ENCODE peak calls at places on chromosome 2, in five cellular contexts. One of them, this sample, is unnamed.

GRCh38 chr2:191907545-191907944 is 60.7 kb upstream of the CAVIN2 start:
- DNase-seq in pancreas: no peak
- DNase-seq in colonic mucosa: no peak
- DNase-seq in Calu3: no peak
- DNase-seq in upper lobe of right lung: no peak
- DNase-seq in this sample: no peak

GRCh38 chr2:12867888-12868287 is 151.2 kb downstream of the TRIB2 start:
- DNase-seq in pancreas: no peak
- DNase-seq in colonic mucosa: no peak
- DNase-seq in Calu3: no peak
- DNase-seq in upper lobe of right lung: no peak
- DNase-seq in this sample: no peak

GRCh38 chr2:29689666-29690065 is 231.7 kb downstream of the ALK start:
- DNase-seq in pancreas: no peak
- DNase-seq in colonic mucosa: no peak
- DNase-seq in Calu3: no peak
- DNase-seq in upper lobe of right lung: no peak
- DNase-seq in this sample: no peak

GRCh38 chr2:42084231-42084671 is 36.4 kb downstream of the PKDCC start:
- DNase-seq in pancreas: no peak
- DNase-seq in colonic mucosa: peak; percentile 72
- DNase-seq in Calu3: no peak
- DNase-seq in upper lobe of right lung: no peak
- DNase-seq in this sample: no peak

GRCh38 chr2:12261993-12262680 is 454.6 kb upstream of the TRIB2 start:
- DNase-seq in pancreas: no peak
- DNase-seq in colonic mucosa: no peak
- DNase-seq in Calu3: no peak
- DNase-seq in upper lobe of right lung: no peak
- DNase-seq in this sample: no peak

GRCh38 chr2:159713691-159714585 is 1.6 kb downstream of the MARCHF7 start:
- DNase-seq in pancreas: no peak
- DNase-seq in colonic mucosa: no peak
- DNase-seq in Calu3: no peak
- DNase-seq in upper lobe of right lung: no peak
- DNase-seq in this sample: no peak

GRCh38 chr2:101520246-101520645 is 45.3 kb upstream of the RFX8 start:
- DNase-seq in pancreas: no peak
- DNase-seq in colonic mucosa: no peak
- DNase-seq in Calu3: no peak
- DNase-seq in upper lobe of right lung: no peak
- DNase-seq in this sample: no peak

GRCh38 chr2:108069515-108070310 is 83.4 kb downstream of the SLC5A7 start:
- DNase-seq in pancreas: no peak
- DNase-seq in colonic mucosa: no peak
- DNase-seq in Calu3: peak; percentile 8
- DNase-seq in upper lobe of right lung: no peak
- DNase-seq in this sample: no peak

GRCh38 chr2:232920055-232920454 is 50.0 kb downstream of the SNORC start:
- DNase-seq in pancreas: no peak
- DNase-seq in colonic mucosa: no peak
- DNase-seq in Calu3: no peak
- DNase-seq in upper lobe of right lung: no peak
- DNase-seq in this sample: no peak

GRCh38 chr2:194867328-194867727 is 789.7 kb upstream of the SLC39A10 start:
- DNase-seq in pancreas: no peak
- DNase-seq in colonic mucosa: no peak
- DNase-seq in Calu3: peak; percentile 3
- DNase-seq in upper lobe of right lung: no peak
- DNase-seq in this sample: no peak

GRCh38 chr2:108927405-108927804 is 61.6 kb downstream of the EDAR start:
- DNase-seq in pancreas: no peak
- DNase-seq in colonic mucosa: no peak
- DNase-seq in Calu3: no peak
- DNase-seq in upper lobe of right lung: no peak
- DNase-seq in this sample: no peak

GRCh38 chr2:66699481-66700180 is 264.7 kb downstream of the MEIS1 start:
- DNase-seq in pancreas: no peak
- DNase-seq in colonic mucosa: no peak
- DNase-seq in Calu3: no peak
- DNase-seq in upper lobe of right lung: no peak
- DNase-seq in this sample: no peak

GRCh38 chr2:33696234-33696633 is 97.1 kb upstream of the FAM98A start:
- DNase-seq in pancreas: no peak
- DNase-seq in colonic mucosa: no peak
- DNase-seq in Calu3: no peak
- DNase-seq in upper lobe of right lung: no peak
- DNase-seq in this sample: no peak

GRCh38 chr2:47022399-47022798 is 106.8 kb upstream of the MCFD2 start:
- DNase-seq in pancreas: peak; percentile 25
- DNase-seq in colonic mucosa: no peak
- DNase-seq in Calu3: no peak
- DNase-seq in upper lobe of right lung: no peak
- DNase-seq in this sample: no peak

GRCh38 chr2:127578411-127578810 is 42.9 kb downstream of the MYO7B start:
- DNase-seq in pancreas: no peak
- DNase-seq in colonic mucosa: peak; percentile 5
- DNase-seq in Calu3: no peak
- DNase-seq in upper lobe of right lung: no peak
- DNase-seq in this sample: peak; percentile 20

GRCh38 chr2:229431331-229431954 is 160.4 kb upstream of the PID1 start:
- DNase-seq in pancreas: no peak
- DNase-seq in colonic mucosa: no peak
- DNase-seq in Calu3: no peak
- DNase-seq in upper lobe of right lung: no peak
- DNase-seq in this sample: no peak

GRCh38 chr2:66851449-66851872 is 416.5 kb downstream of the MEIS1 start:
- DNase-seq in pancreas: no peak
- DNase-seq in colonic mucosa: no peak
- DNase-seq in Calu3: no peak
- DNase-seq in upper lobe of right lung: no peak
- DNase-seq in this sample: no peak

GRCh38 chr2:215531284-215531683 is 95.4 kb upstream of the FN1 start:
- DNase-seq in pancreas: no peak
- DNase-seq in colonic mucosa: no peak
- DNase-seq in Calu3: peak; percentile 13
- DNase-seq in upper lobe of right lung: no peak
- DNase-seq in this sample: no peak

GRCh38 chr2:149768320-149768799 is 180.8 kb upstream of the MMADHC start:
- DNase-seq in pancreas: no peak
- DNase-seq in colonic mucosa: no peak
- DNase-seq in Calu3: no peak
- DNase-seq in upper lobe of right lung: no peak
- DNase-seq in this sample: no peak

GRCh38 chr2:127636248-127637235 is 9.4 kb upstream of the GPR17 start:
- DNase-seq in pancreas: peak; percentile 55
- DNase-seq in colonic mucosa: peak; percentile 68
- DNase-seq in Calu3: no peak
- DNase-seq in upper lobe of right lung: no peak
- DNase-seq in this sample: no peak

GRCh38 chr2:138105358-138105757 is 141.1 kb downstream of the HNMT start:
- DNase-seq in pancreas: no peak
- DNase-seq in colonic mucosa: no peak
- DNase-seq in Calu3: no peak
- DNase-seq in upper lobe of right lung: no peak
- DNase-seq in this sample: no peak

GRCh38 chr2:24913896-24914295 is 6.1 kb downstream of the ADCY3 start:
- DNase-seq in pancreas: no peak
- DNase-seq in colonic mucosa: no peak
- DNase-seq in Calu3: no peak
- DNase-seq in upper lobe of right lung: no peak
- DNase-seq in this sample: no peak

GRCh38 chr2:16546128-16546754 is 119.4 kb downstream of the CYRIA start:
- DNase-seq in pancreas: no peak
- DNase-seq in colonic mucosa: peak; percentile 20
- DNase-seq in Calu3: peak; percentile 39
- DNase-seq in upper lobe of right lung: no peak
- DNase-seq in this sample: no peak

GRCh38 chr2:144982481-144982880 is 462.6 kb upstream of the ZEB2 start:
- DNase-seq in pancreas: no peak
- DNase-seq in colonic mucosa: no peak
- DNase-seq in Calu3: no peak
- DNase-seq in upper lobe of right lung: no peak
- DNase-seq in this sample: no peak

GRCh38 chr2:46942143-46942526 is 26.5 kb upstream of the MCFD2 start:
- DNase-seq in pancreas: no peak
- DNase-seq in colonic mucosa: peak; percentile 68
- DNase-seq in Calu3: peak; percentile 25
- DNase-seq in upper lobe of right lung: peak; percentile 81
- DNase-seq in this sample: no peak

GRCh38 chr2:174778479-174778962 is 14.2 kb upstream of the CHRNA1 start:
- DNase-seq in pancreas: no peak
- DNase-seq in colonic mucosa: peak; percentile 22
- DNase-seq in Calu3: peak; percentile 18
- DNase-seq in upper lobe of right lung: peak; percentile 86
- DNase-seq in this sample: no peak

GRCh38 chr2:176083796-176084261 is at the start of gene EVX2:
- DNase-seq in pancreas: no peak
- DNase-seq in colonic mucosa: no peak
- DNase-seq in Calu3: no peak
- DNase-seq in upper lobe of right lung: no peak
- DNase-seq in this sample: no peak

GRCh38 chr2:176466918-176467452 is 197.7 kb downstream of the MTX2 start:
- DNase-seq in pancreas: no peak
- DNase-seq in colonic mucosa: no peak
- DNase-seq in Calu3: no peak
- DNase-seq in upper lobe of right lung: no peak
- DNase-seq in this sample: no peak

GRCh38 chr2:20421988-20422678 is 24.7 kb upstream of the RHOB start:
- DNase-seq in pancreas: peak; percentile 97
- DNase-seq in colonic mucosa: peak; percentile 64
- DNase-seq in Calu3: peak; percentile 27
- DNase-seq in upper lobe of right lung: peak; percentile 96
- DNase-seq in this sample: no peak

GRCh38 chr2:238100049-238100820 is at the start of gene ESPNL:
- DNase-seq in pancreas: peak; percentile 72
- DNase-seq in colonic mucosa: no peak
- DNase-seq in Calu3: no peak
- DNase-seq in upper lobe of right lung: peak; percentile 62
- DNase-seq in this sample: no peak

GRCh38 chr2:1505031-1505441 is 91.8 kb downstream of the TPO start:
- DNase-seq in pancreas: peak; percentile 25
- DNase-seq in colonic mucosa: no peak
- DNase-seq in Calu3: no peak
- DNase-seq in upper lobe of right lung: peak; percentile 55
- DNase-seq in this sample: no peak

GRCh38 chr2:170006592-170007327 is 171.2 kb upstream of the MYO3B start:
- DNase-seq in pancreas: no peak
- DNase-seq in colonic mucosa: no peak
- DNase-seq in Calu3: no peak
- DNase-seq in upper lobe of right lung: no peak
- DNase-seq in this sample: no peak

DNA sequence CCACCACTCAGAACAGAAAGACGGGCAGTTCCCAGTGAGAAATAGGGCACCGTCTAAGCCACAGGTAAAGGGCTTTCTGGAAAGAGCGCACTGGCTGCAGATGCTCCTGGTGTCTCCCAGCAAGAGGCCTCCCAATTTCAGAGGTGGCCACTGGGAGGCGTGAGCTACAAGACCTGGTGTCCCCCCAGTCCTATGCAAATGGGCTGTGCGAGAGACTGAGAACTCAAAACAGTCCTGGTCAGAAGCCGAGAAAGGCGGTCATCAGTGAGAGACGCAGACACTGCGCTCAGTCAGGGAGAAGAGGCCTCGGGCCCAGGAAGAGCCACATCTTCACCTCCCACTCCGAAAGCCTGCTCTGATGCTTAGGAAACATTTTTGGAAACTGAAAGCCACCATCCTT is 179.5 kb downstream of the EIPR1 start:
- DNase-seq in pancreas: no peak
- DNase-seq in colonic mucosa: no peak
- DNase-seq in Calu3: no peak
- DNase-seq in upper lobe of right lung: no peak
- DNase-seq in this sample: no peak
- TF ChIP-seq CTCF in pancreas: no peak
- TF ChIP-seq CTCF in colonic mucosa: no peak
- TF ChIP-seq CTCF in Calu3: no peak
- TF ChIP-seq CTCF in upper lobe of right lung: no peak
- TF ChIP-seq CTCF in this sample: no peak

GRCh38 chr2:3101016-3101703 is 276.5 kb downstream of the EIPR1 start:
- DNase-seq in pancreas: no peak
- DNase-seq in colonic mucosa: no peak
- DNase-seq in Calu3: no peak
- DNase-seq in upper lobe of right lung: no peak
- DNase-seq in this sample: no peak
- TF ChIP-seq CTCF in pancreas: no peak
- TF ChIP-seq CTCF in colonic mucosa: no peak
- TF ChIP-seq CTCF in Calu3: no peak
- TF ChIP-seq CTCF in upper lobe of right lung: no peak
- TF ChIP-seq CTCF in this sample: no peak

GRCh38 chr2:240459401-240460242 is 24.2 kb downstream of the GPC1 start:
- DNase-seq in pancreas: peak; percentile 67
- DNase-seq in colonic mucosa: no peak
- DNase-seq in Calu3: no peak
- DNase-seq in upper lobe of right lung: peak; percentile 61
- DNase-seq in this sample: peak; percentile 14

GRCh38 chr2:240461471-240462072 is 26.1 kb downstream of the GPC1 start:
- DNase-seq in pancreas: peak; percentile 69
- DNase-seq in colonic mucosa: no peak
- DNase-seq in Calu3: no peak
- DNase-seq in upper lobe of right lung: peak; percentile 48
- DNase-seq in this sample: peak; percentile 34

GRCh38 chr2:240462073-240462703 is 26.7 kb downstream of the GPC1 start:
- DNase-seq in pancreas: no peak
- DNase-seq in colonic mucosa: no peak
- DNase-seq in Calu3: peak; percentile 0
- DNase-seq in upper lobe of right lung: peak; percentile 62
- DNase-seq in this sample: peak; percentile 33

GRCh38 chr2:240460243-240460630 is 24.8 kb downstream of the GPC1 start:
- DNase-seq in pancreas: peak; percentile 46
- DNase-seq in colonic mucosa: no peak
- DNase-seq in Calu3: no peak
- DNase-seq in upper lobe of right lung: peak; percentile 62
- DNase-seq in this sample: no peak

GRCh38 chr2:240460781-240461431 is 25.4 kb downstream of the GPC1 start:
- DNase-seq in pancreas: peak; percentile 70
- DNase-seq in colonic mucosa: no peak
- DNase-seq in Calu3: no peak
- DNase-seq in upper lobe of right lung: peak; percentile 57
- DNase-seq in this sample: peak; percentile 36
- TF ChIP-seq CTCF in pancreas: no peak
- TF ChIP-seq CTCF in colonic mucosa: no peak
- TF ChIP-seq CTCF in Calu3: no peak
- TF ChIP-seq CTCF in upper lobe of right lung: no peak
- TF ChIP-seq CTCF in this sample: no peak

DNA sequence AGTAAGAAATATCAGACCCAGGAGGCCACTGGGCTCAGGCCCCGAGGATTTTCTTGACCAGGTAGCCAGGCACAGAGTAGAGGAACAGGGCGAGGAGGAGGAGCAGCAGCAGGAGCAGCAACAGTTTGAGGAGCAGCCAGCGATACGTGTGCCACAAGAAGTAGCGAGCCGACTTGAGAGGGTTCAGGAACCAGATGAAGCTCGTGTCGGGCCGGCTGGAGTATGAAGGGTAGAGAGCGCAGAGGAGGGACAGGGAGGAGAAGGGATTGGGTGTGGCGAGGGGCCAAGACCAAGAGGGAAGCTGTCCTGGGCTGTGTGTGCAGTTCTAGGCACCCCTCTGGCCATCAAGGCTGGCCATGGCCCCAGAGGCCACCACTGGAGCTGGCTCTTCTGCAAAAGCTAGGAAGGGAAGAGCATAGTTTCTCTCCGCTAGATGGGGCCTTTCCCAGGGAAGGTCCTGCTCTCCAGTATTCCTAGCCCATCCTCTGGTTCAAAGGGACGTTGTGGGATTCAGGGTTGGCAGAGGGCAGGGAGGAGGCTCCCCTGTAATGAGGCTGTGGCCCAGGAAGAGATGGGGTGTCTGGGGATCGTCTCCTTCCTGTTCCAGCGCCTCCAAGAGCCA is 17.8 kb downstream of the OTOF start:
- DNase-seq in pancreas: no peak
- DNase-seq in colonic mucosa: no peak
- DNase-seq in Calu3: no peak
- DNase-seq in upper lobe of right lung: no peak
- DNase-seq in this sample: no peak
- TF ChIP-seq CTCF in pancreas: no peak
- TF ChIP-seq CTCF in colonic mucosa: no peak
- TF ChIP-seq CTCF in Calu3: no peak
- TF ChIP-seq CTCF in upper lobe of right lung: no peak
- TF ChIP-seq CTCF in this sample: no peak